ENCODE peak calls at places on chromosomes 11 and 22, in eight cellular contexts. I, S, U, P, B, W, F and L are unnamed samples.

GRCh38 chr11:94746721-94747120 is 21.4 kb upstream of the AMOTL1 start:
- DNase-seq in W (no peak), U (no peak), F (no peak), P (no peak), S (no peak), I (no peak), B (no peak), L (no peak)

GRCh38 chr22:21762712-21763581 is 27.4 kb upstream of the YPEL1 start:
- DNase-seq in F (no peak), U (no peak), W (no peak), B (no peak), S (no peak), P (no peak), I (no peak), L (no peak)

GRCh38 chr11:110176366-110177056 is 83.3 kb downstream of the ZC3H12C start:
- DNase-seq in U (no peak), I (no peak), P (peak), B (peak), S (peak), W (no peak), F (peak), L (no peak)

GRCh38 chr11:28666632-28667031 is 558.4 kb downstream of the METTL15 start:
- DNase-seq in I (no peak), F (no peak), U (no peak), P (peak), S (no peak), B (no peak), W (no peak), L (no peak)

GRCh38 chr22:39290724-39291161 is 28.7 kb downstream of the RPL3 start:
- DNase-seq in W (no peak), I (peak), F (peak), S (peak), U (peak), P (no peak), B (peak), L (no peak)

GRCh38 chr11:45410391-45411215 is 124.5 kb upstream of the SYT13 start:
- DNase-seq in S (no peak), W (no peak), P (no peak), U (no peak), B (no peak), I (no peak), F (no peak), L (no peak)

GRCh38 chr22:41939981-41940852 is 6.7 kb downstream of the CENPM start:
- DNase-seq in I (no peak), W (no peak), F (peak), U (no peak), S (peak), B (no peak), P (no peak), L (no peak)

GRCh38 chr11:106152013-106152412 is 74.6 kb downstream of the AASDHPPT start:
- DNase-seq in W (no peak), F (no peak), U (no peak), S (peak), P (peak), I (no peak), B (peak), L (no peak)

GRCh38 chr11:10263929-10264328 is 30.1 kb downstream of the SBF2 start:
- DNase-seq in S (peak), I (no peak), U (no peak), P (peak), B (peak), W (no peak), F (no peak), L (peak)

GRCh38 chr11:104968856-104969776 is 742 bp upstream of the CASP4 start:
- DNase-seq in F (peak), W (peak), P (no peak), B (peak), U (peak), I (peak), S (peak), L (no peak)

GRCh38 chr11:121524233-121524631 is 71.5 kb upstream of the SORL1-AS1 start:
- DNase-seq in S (no peak), P (peak), B (no peak), W (no peak), I (no peak), F (no peak), U (no peak), L (no peak)

DNA sequence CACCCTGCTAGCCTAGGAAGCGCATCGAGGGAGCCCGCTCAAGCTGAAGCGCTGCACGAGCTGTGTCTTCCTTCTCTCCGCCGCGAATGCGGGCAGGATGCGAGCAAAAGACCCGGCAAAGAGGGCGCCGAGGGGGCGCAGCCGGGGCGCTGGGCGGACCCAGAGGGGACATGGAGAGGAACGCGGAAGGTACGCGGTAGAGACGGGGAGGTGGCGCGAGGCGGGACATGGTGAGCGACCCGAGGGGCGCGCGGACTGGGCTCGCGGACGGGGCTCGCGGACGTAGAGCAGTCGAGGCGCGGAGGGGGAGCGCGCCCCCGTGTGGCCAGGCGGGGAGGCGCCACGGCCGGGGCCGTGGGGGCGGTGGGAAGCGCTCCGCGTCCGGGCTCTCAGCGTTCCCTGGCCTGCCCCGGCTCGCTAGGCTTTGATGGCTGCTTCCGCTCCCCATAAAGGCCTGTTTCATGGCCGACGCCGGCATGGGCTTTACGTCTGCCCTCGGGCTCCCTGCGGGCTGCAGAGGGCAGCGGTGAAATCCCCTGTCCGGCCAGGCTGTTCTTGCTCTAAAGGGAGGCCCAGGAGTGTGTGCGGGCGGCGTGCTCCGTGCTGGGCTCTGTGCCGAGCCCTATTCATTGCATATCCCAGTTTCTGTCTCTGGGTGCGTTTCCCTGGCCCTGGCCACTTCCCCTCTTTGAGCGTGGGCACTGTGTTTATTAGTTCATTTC is 31.2 kb upstream of the TRIM29 start:
- DNase-seq in P (peak), S (peak), F (peak), W (no peak), U (peak), I (peak), B (peak), L (no peak)
- H3K4me3 ChIP-seq in P (peak), S (peak), F (peak), W (no peak), U (peak), I (peak), B (peak), L (peak)

GRCh38 chr11:5684627-5685362 is at the start of gene TRIM5:
- DNase-seq in I (peak), U (peak), F (peak), S (peak), P (peak), B (peak), W (peak), L (peak)

GRCh38 chr11:5674391-5674790 is 10.5 kb downstream of the TRIM5 start:
- DNase-seq in I (no peak), U (no peak), S (no peak), P (no peak), F (no peak), W (no peak), B (no peak), L (no peak)

DNA sequence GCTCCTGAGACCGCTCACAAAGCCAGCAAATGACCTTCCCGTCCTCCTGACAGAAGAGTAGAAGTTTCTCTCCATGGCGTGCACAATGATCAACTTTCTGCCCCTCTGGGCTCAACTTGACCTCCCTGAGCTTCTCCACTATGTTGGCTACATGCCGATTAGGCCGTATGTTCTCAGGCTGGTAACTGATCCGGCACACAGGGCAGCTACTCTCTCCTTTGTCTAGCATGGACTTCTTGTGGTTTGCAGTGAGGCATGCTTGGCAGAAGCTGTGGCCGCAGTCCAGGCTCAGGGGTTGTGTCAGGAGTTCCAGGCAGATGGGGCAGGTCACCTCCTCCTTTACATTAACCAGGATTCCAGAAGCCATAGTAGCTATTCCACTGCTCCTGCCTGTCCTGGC is 5.1 kb downstream of the TRIM5 start:
- DNase-seq in S (no peak), B (no peak), I (no peak), W (no peak), P (no peak), U (no peak), F (no peak), L (no peak)
- H3K4me3 ChIP-seq in S (no peak), B (no peak), I (no peak), W (no peak), P (no peak), U (no peak), F (no peak), L (no peak)

GRCh38 chr11:122696662-122697061 is 41.1 kb downstream of the UBASH3B start:
- DNase-seq in B (no peak), F (no peak), U (no peak), P (no peak), I (no peak), S (no peak), W (peak), L (no peak)

GRCh38 chr11:122698390-122698789 is 42.9 kb downstream of the UBASH3B start:
- DNase-seq in S (no peak), I (no peak), P (no peak), U (no peak), W (no peak), F (no peak), B (no peak), L (no peak)

GRCh38 chr11:122700676-122701075 is 45.2 kb downstream of the UBASH3B start:
- DNase-seq in U (no peak), B (no peak), S (no peak), P (no peak), W (no peak), I (no peak), F (no peak), L (no peak)

GRCh38 chr11:122695076-122695620 is 39.6 kb downstream of the UBASH3B start:
- DNase-seq in U (no peak), B (no peak), F (no peak), P (no peak), W (no peak), S (no peak), I (no peak), L (no peak)

GRCh38 chr11:122697636-122698167 is 42.2 kb downstream of the UBASH3B start:
- DNase-seq in I (no peak), U (no peak), S (peak), F (no peak), W (peak), P (no peak), B (peak), L (peak)
- H3K4me3 ChIP-seq in I (no peak), U (no peak), S (no peak), F (no peak), W (peak), P (no peak), B (no peak), L (no peak)

GRCh38 chr11:69443968-69444364 is 37.5 kb upstream of the LINC01488 start:
- DNase-seq in S (peak), U (no peak), I (no peak), B (peak), F (peak), W (no peak), P (peak), L (no peak)

GRCh38 chr11:69443138-69443967 is 38.1 kb upstream of the LINC01488 start:
- DNase-seq in S (peak), I (peak), U (peak), F (peak), W (no peak), P (peak), B (peak), L (peak)

GRCh38 chr11:69446108-69446507 is 35.4 kb upstream of the LINC01488 start:
- DNase-seq in F (no peak), I (no peak), S (no peak), W (no peak), U (no peak), P (no peak), B (no peak), L (no peak)

GRCh38 chr11:69444381-69445130 is 36.9 kb upstream of the LINC01488 start:
- DNase-seq in U (peak), B (peak), W (no peak), S (peak), P (peak), F (peak), I (peak), L (peak)

DNA sequence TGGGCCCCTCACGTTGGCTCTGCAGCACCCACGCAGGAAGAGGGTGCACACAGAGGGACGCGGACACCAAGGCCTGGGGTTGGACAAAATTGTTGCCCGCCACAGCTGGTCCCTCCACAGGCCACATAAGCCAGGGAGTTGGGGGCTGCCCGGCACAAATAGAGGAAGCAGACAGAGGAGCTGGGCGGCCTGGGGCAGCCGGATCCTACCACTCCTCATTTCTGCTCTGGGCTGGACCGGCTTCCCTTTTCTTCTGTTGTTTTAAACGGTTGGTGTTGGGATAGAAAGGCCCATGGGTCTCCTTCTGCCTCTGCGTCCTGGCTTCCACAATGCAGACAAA is 36.4 kb upstream of the LINC01488 start:
- DNase-seq in F (no peak), U (no peak), W (no peak), I (no peak), P (no peak), B (no peak), S (no peak), L (no peak)
- H3K4me3 ChIP-seq in F (no peak), U (no peak), W (no peak), I (no peak), P (no peak), B (no peak), S (peak), L (no peak)

GRCh38 chr11:85665756-85666155 is 827 bp upstream of the CREBZF start:
- DNase-seq in B (no peak), W (no peak), P (no peak), U (no peak), S (no peak), F (no peak), I (no peak), L (no peak)
- H3K4me3 ChIP-seq in B (no peak), W (peak), P (no peak), U (peak), S (peak), F (no peak), I (no peak), L (no peak)

DNA sequence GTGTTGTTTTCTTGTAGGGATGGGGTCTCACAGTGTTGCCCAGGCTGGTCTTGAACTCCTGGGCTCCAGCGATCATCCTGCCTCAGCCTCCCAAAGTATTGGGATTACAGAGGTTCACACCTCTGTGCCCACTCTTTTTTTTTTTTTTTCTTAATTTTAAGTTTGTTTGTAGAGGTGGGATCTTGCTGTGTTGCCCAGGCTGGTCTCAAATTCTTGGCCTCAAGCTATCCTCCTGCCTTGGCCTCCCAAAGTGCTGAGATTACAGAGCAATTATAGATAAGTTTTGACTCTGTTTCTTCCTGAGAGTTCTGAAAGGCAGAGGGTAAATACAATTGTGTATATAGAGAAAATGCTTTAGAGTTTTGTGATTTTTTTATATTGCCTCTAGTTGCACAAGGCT is 160.4 kb downstream of the TEAD1 start:
- DNase-seq in B (no peak), W (no peak), S (no peak), P (no peak), F (no peak), I (no peak), U (no peak), L (no peak)
- H3K4me3 ChIP-seq in B (no peak), W (no peak), S (no peak), P (no peak), F (no peak), I (no peak), U (no peak), L (no peak)

GRCh38 chr22:38211556-38211955 is 9.8 kb downstream of the MAFF start:
- DNase-seq in I (no peak), F (no peak), B (no peak), S (peak), P (no peak), W (no peak), U (no peak), L (no peak)

GRCh38 chr22:38214248-38215056 is 12.7 kb downstream of the MAFF start:
- DNase-seq in B (peak), P (peak), I (peak), W (peak), F (peak), S (peak), U (peak), L (no peak)

GRCh38 chr22:38213319-38214247 is 11.8 kb downstream of the MAFF start:
- DNase-seq in W (no peak), U (no peak), B (no peak), I (no peak), S (peak), F (no peak), P (no peak), L (no peak)

GRCh38 chr22:38215156-38216038 is 13.6 kb downstream of the MAFF start:
- DNase-seq in B (no peak), F (no peak), S (peak), P (no peak), I (no peak), U (no peak), W (no peak), L (no peak)

DNA sequence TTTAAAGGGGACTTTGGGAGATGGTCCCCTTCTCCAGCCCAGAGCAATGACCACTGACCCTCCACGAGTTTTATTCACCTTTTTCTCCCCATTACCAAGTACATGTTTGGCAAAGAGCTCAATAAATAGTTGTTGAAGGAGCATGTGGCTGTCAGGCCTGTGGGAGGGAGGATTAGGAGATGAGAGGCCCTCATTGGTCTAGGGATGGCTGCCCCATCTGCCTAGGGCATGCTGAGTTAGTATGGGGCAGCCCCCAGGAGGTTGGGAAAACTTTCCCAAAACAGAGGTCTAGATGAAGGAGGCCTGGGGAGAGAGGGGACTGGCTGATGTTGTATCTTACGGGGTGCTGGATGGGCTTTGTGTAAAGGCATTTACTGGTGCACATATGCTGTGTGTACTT is 10.6 kb downstream of the MAFF start:
- DNase-seq in S (no peak), F (no peak), W (no peak), B (no peak), U (no peak), P (no peak), I (no peak), L (no peak)
- H3K4me3 ChIP-seq in S (no peak), F (no peak), W (no peak), B (no peak), U (no peak), P (no peak), I (no peak), L (no peak)

GRCh38 chr11:65418681-65419459 is 3.7 kb upstream of the NEAT1 start:
- DNase-seq in S (peak), P (peak), U (peak), W (peak), F (peak), B (peak), I (peak), L (peak)

GRCh38 chr11:65420506-65421203 is 1.9 kb upstream of the NEAT1 start:
- DNase-seq in I (peak), U (no peak), P (no peak), F (no peak), S (no peak), W (no peak), B (no peak), L (no peak)

GRCh38 chr11:65419773-65420481 is 2.7 kb upstream of the NEAT1 start:
- DNase-seq in P (peak), I (peak), S (peak), W (peak), F (peak), U (peak), B (peak), L (peak)

GRCh38 chr11:65418431-65418680 is 4.2 kb upstream of the NEAT1 start:
- DNase-seq in S (peak), F (no peak), P (no peak), U (no peak), I (no peak), W (no peak), B (no peak), L (no peak)

GRCh38 chr11:65419460-65419772 is 3.2 kb upstream of the NEAT1 start:
- DNase-seq in B (no peak), I (peak), U (peak), P (no peak), F (no peak), W (no peak), S (no peak), L (no peak)
- H3K4me3 ChIP-seq in B (peak), I (peak), U (peak), P (peak), F (peak), W (peak), S (peak), L (peak)

DNA sequence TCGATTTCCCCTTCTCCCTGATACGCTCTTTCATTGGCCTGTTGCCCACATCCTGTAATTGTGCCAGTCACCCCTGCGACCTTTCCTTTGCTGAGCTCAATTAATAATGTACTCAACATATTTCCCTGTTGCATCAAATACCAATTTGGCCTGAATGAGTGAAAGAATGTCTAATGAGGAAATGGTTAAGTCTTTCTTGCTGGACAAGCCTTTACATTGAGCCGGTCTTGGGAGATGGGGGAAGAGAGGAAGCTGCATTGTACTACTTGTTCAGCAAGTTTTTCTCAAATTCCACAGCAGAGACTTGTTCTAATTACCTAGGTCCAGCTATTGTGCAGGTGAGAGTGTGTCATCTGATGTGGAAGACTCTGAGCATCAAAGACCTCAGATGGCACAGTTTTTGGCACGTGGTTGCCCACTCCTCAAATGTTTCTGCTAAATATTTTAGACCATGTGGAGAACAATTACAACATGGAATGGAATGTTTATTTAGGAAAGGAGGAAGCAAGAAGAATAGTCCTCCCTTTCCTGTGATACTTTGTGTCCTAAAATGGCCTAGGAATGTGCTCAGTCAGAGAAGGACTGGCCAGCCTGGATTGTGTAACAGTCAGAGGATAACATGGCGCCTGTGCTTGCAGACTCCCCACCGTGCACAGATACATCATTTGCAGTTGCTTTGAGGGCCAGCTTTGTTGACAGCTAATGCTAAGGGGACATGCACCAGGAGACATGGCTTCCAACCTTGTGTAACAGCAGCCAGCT is 129.5 kb upstream of the E2F8 start:
- DNase-seq in U (no peak), W (no peak), P (peak), S (peak), I (no peak), F (peak), B (peak), L (peak)
- H3K4me3 ChIP-seq in U (no peak), W (no peak), P (no peak), S (peak), I (no peak), F (no peak), B (no peak), L (no peak)